ENCODE peak calls at places on chromosomes 7 and 10, in five cellular contexts. T, D, B, Z and L are unnamed samples.

GRCh38 chr7:101170617-101171441 is 5.5 kb upstream of the VGF start:
- DNase-seq in T (peak), D (no peak), B (no peak), Z (no peak), L (no peak)

GRCh38 chr7:98211221-98211675 is at the start of gene BHLHA15:
- DNase-seq in T (peak), D (peak), B (peak), Z (no peak), L (no peak)

GRCh38 chr10:57972783-57973182 is 294.9 kb downstream of the IPMK start:
- DNase-seq in T (no peak), D (no peak), B (no peak), Z (no peak), L (no peak)

GRCh38 chr10:15068802-15069201 is 19.8 kb downstream of the ACBD7 start:
- DNase-seq in T (peak), D (no peak), B (no peak), Z (no peak), L (no peak)

GRCh38 chr10:49662169-49662830 is 17.2 kb upstream of the C10orf53 start:
- DNase-seq in T (no peak), D (no peak), B (no peak), Z (no peak), L (no peak)

GRCh38 chr10:125000366-125001312 is 58.7 kb downstream of the ZRANB1 start:
- DNase-seq in T (no peak), D (peak), B (peak), Z (peak), L (no peak)

GRCh38 chr10:58517071-58517470 is 4.4 kb downstream of the BICC1 start:
- DNase-seq in T (no peak), D (no peak), B (no peak), Z (no peak), L (no peak)

GRCh38 chr7:151566897-151567320 is 47.2 kb upstream of the RHEB start:
- DNase-seq in T (no peak), D (no peak), B (no peak), Z (no peak), L (no peak)

GRCh38 chr10:59287587-59287986 is 74.8 kb downstream of the FAM13C start:
- DNase-seq in T (peak), D (no peak), B (no peak), Z (peak), L (no peak)

GRCh38 chr10:689433-690226 is at the start of gene DIP2C:
- DNase-seq in T (peak), D (peak), B (peak), Z (peak), L (no peak)

GRCh38 chr10:26950934-26951333 is 90.2 kb upstream of the ABI1 start:
- DNase-seq in T (no peak), D (no peak), B (no peak), Z (no peak), L (no peak)

GRCh38 chr10:132932461-132933307 is 9.7 kb downstream of the CFAP46 start:
- DNase-seq in T (no peak), D (peak), B (no peak), Z (no peak), L (no peak)

GRCh38 chr7:44227911-44228310 is 27.1 kb downstream of the YKT6 start:
- DNase-seq in T (no peak), D (no peak), B (no peak), Z (no peak), L (no peak)

GRCh38 chr7:104772405-104772821 is 241.6 kb upstream of the KMT2E start:
- DNase-seq in T (no peak), D (no peak), B (no peak), Z (no peak), L (no peak)

GRCh38 chr10:113099431-113100298 is 149.6 kb downstream of the TCF7L2 start:
- DNase-seq in T (no peak), D (no peak), B (peak), Z (no peak), L (no peak)

GRCh38 chr10:63494951-63495350 is 26.2 kb upstream of the REEP3 start:
- DNase-seq in T (no peak), D (no peak), B (no peak), Z (no peak), L (no peak)

GRCh38 chr7:24979470-24979862 is 512 bp downstream of the OSBPL3 start:
- DNase-seq in T (peak), D (peak), B (peak), Z (no peak), L (peak)

GRCh38 chr10:128568979-128569378 is 442.8 kb upstream of the MKI67 start:
- DNase-seq in T (no peak), D (peak), B (no peak), Z (no peak), L (no peak)

GRCh38 chr10:74255800-74256422 is 104.9 kb downstream of the ADK start:
- DNase-seq in T (no peak), D (no peak), B (no peak), Z (no peak), L (no peak)

GRCh38 chr10:62554632-62555199 is 180.5 kb downstream of the ZNF365 start:
- DNase-seq in T (peak), D (peak), B (peak), Z (peak), L (no peak)

GRCh38 chr7:77757589-77757988 is 40.6 kb downstream of the TMEM60 start:
- DNase-seq in T (no peak), D (no peak), B (no peak), Z (no peak), L (no peak)